ENCODE peak calls at places on chromosomes 11 and 22, in six cellular contexts. One of them, this sample, is unnamed.

GRCh38 chr11:3836903-3837302 is 3.9 kb downstream of the RHOG start:
- DNase-seq in endothelial cell of umbilical vein: no peak
- DNase-seq in cardiac fibroblast: no peak
- DNase-seq in neural progenitor cell: no peak
- DNase-seq in bronchial epithelial cell: no peak
- DNase-seq in neural crest cell: no peak
- DNase-seq in this sample: no peak

GRCh38 chr11:60765355-60765754 is 8.7 kb downstream of the MS4A15 start:
- DNase-seq in bronchial epithelial cell: no peak
- DNase-seq in cardiac fibroblast: no peak
- DNase-seq in endothelial cell of umbilical vein: no peak
- DNase-seq in neural crest cell: no peak
- DNase-seq in neural progenitor cell: no peak
- DNase-seq in this sample: no peak

GRCh38 chr22:28609921-28610320 is 69.7 kb downstream of the TTC28 start:
- DNase-seq in neural crest cell: no peak
- DNase-seq in neural progenitor cell: no peak
- DNase-seq in endothelial cell of umbilical vein: no peak
- DNase-seq in cardiac fibroblast: no peak
- DNase-seq in bronchial epithelial cell: no peak
- DNase-seq in this sample: no peak

GRCh38 chr11:29306527-29306926 is 710.3 kb downstream of the KCNA4 start:
- DNase-seq in bronchial epithelial cell: peak
- DNase-seq in neural crest cell: no peak
- DNase-seq in endothelial cell of umbilical vein: peak
- DNase-seq in neural progenitor cell: no peak
- DNase-seq in cardiac fibroblast: peak
- DNase-seq in this sample: no peak

GRCh38 chr11:33457948-33458347 is 200.8 kb downstream of the HIPK3 start:
- DNase-seq in cardiac fibroblast: no peak
- DNase-seq in endothelial cell of umbilical vein: no peak
- DNase-seq in bronchial epithelial cell: no peak
- DNase-seq in neural progenitor cell: no peak
- DNase-seq in neural crest cell: no peak
- DNase-seq in this sample: no peak

GRCh38 chr11:119702261-119702591 is 26.8 kb downstream of the NECTIN1 start:
- DNase-seq in cardiac fibroblast: no peak
- DNase-seq in bronchial epithelial cell: no peak
- DNase-seq in endothelial cell of umbilical vein: no peak
- DNase-seq in neural progenitor cell: no peak
- DNase-seq in neural crest cell: no peak
- DNase-seq in this sample: no peak

GRCh38 chr22:19578180-19579004 is 54.2 kb upstream of the CLDN5 start:
- DNase-seq in neural progenitor cell: no peak
- DNase-seq in neural crest cell: no peak
- DNase-seq in bronchial epithelial cell: no peak
- DNase-seq in endothelial cell of umbilical vein: no peak
- DNase-seq in cardiac fibroblast: no peak
- DNase-seq in this sample: no peak

GRCh38 chr11:4393209-4394196 is at the start of gene TRIM21:
- DNase-seq in neural progenitor cell: peak
- DNase-seq in cardiac fibroblast: peak
- DNase-seq in bronchial epithelial cell: peak
- DNase-seq in neural crest cell: peak
- DNase-seq in endothelial cell of umbilical vein: peak
- DNase-seq in this sample: no peak

GRCh38 chr11:23473782-23474181 is 613.5 kb upstream of the CCDC179 start:
- DNase-seq in bronchial epithelial cell: no peak
- DNase-seq in neural progenitor cell: no peak
- DNase-seq in neural crest cell: no peak
- DNase-seq in cardiac fibroblast: no peak
- DNase-seq in endothelial cell of umbilical vein: peak
- DNase-seq in this sample: no peak

GRCh38 chr11:28938091-28938490 is 829.9 kb downstream of the METTL15 start:
- DNase-seq in neural crest cell: no peak
- DNase-seq in bronchial epithelial cell: no peak
- DNase-seq in cardiac fibroblast: no peak
- DNase-seq in neural progenitor cell: no peak
- DNase-seq in endothelial cell of umbilical vein: no peak
- DNase-seq in this sample: no peak

GRCh38 chr11:78660451-78660850 is 85.8 kb upstream of the NARS2 start:
- DNase-seq in endothelial cell of umbilical vein: no peak
- DNase-seq in neural crest cell: no peak
- DNase-seq in bronchial epithelial cell: no peak
- DNase-seq in cardiac fibroblast: no peak
- DNase-seq in neural progenitor cell: no peak
- DNase-seq in this sample: no peak

GRCh38 chr11:66856496-66857233 is at the start of gene LRFN4:
- DNase-seq in endothelial cell of umbilical vein: no peak
- DNase-seq in neural progenitor cell: peak
- DNase-seq in cardiac fibroblast: no peak
- DNase-seq in neural crest cell: no peak
- DNase-seq in bronchial epithelial cell: peak
- DNase-seq in this sample: no peak

GRCh38 chr11:65204143-65204542 is 22.4 kb downstream of the CAPN1 start:
- DNase-seq in neural progenitor cell: no peak
- DNase-seq in endothelial cell of umbilical vein: no peak
- DNase-seq in neural crest cell: no peak
- DNase-seq in bronchial epithelial cell: no peak
- DNase-seq in cardiac fibroblast: no peak
- DNase-seq in this sample: peak

GRCh38 chr11:45332486-45332934 is 46.4 kb upstream of the SYT13 start:
- DNase-seq in endothelial cell of umbilical vein: no peak
- DNase-seq in neural progenitor cell: peak
- DNase-seq in bronchial epithelial cell: no peak
- DNase-seq in neural crest cell: peak
- DNase-seq in cardiac fibroblast: peak
- DNase-seq in this sample: no peak

GRCh38 chr11:62108017-62108750 is 15.6 kb upstream of the INCENP start:
- DNase-seq in neural progenitor cell: peak
- DNase-seq in bronchial epithelial cell: peak
- DNase-seq in cardiac fibroblast: peak
- DNase-seq in endothelial cell of umbilical vein: peak
- DNase-seq in neural crest cell: peak
- DNase-seq in this sample: no peak

GRCh38 chr22:21642584-21643448 is 714 bp downstream of the SDF2L1 start:
- DNase-seq in bronchial epithelial cell: peak
- DNase-seq in cardiac fibroblast: peak
- DNase-seq in neural crest cell: peak
- DNase-seq in endothelial cell of umbilical vein: peak
- DNase-seq in neural progenitor cell: peak
- DNase-seq in this sample: no peak

GRCh38 chr11:118998388-118998717 is 415 bp downstream of the CENATAC start:
- DNase-seq in neural progenitor cell: no peak
- DNase-seq in cardiac fibroblast: no peak
- DNase-seq in bronchial epithelial cell: peak
- DNase-seq in endothelial cell of umbilical vein: no peak
- DNase-seq in neural crest cell: no peak
- DNase-seq in this sample: no peak

GRCh38 chr11:12813371-12814225 is 139.4 kb downstream of the TEAD1 start:
- DNase-seq in cardiac fibroblast: peak
- DNase-seq in neural progenitor cell: no peak
- DNase-seq in neural crest cell: no peak
- DNase-seq in bronchial epithelial cell: peak
- DNase-seq in endothelial cell of umbilical vein: peak
- DNase-seq in this sample: no peak

GRCh38 chr11:126992804-126993111 is 7.8 kb downstream of the KIRREL3 start:
- DNase-seq in neural crest cell: no peak
- DNase-seq in cardiac fibroblast: peak
- DNase-seq in bronchial epithelial cell: no peak
- DNase-seq in endothelial cell of umbilical vein: no peak
- DNase-seq in neural progenitor cell: no peak
- DNase-seq in this sample: no peak

GRCh38 chr11:94398101-94398500 is 3.1 kb downstream of the GPR83 start:
- DNase-seq in cardiac fibroblast: no peak
- DNase-seq in endothelial cell of umbilical vein: no peak
- DNase-seq in neural crest cell: no peak
- DNase-seq in bronchial epithelial cell: no peak
- DNase-seq in neural progenitor cell: no peak
- DNase-seq in this sample: no peak

GRCh38 chr11:64766881-64767280 is 7.1 kb upstream of the PYGM start:
- DNase-seq in endothelial cell of umbilical vein: no peak
- DNase-seq in neural crest cell: no peak
- DNase-seq in bronchial epithelial cell: no peak
- DNase-seq in neural progenitor cell: no peak
- DNase-seq in cardiac fibroblast: no peak
- DNase-seq in this sample: no peak

GRCh38 chr22:39748877-39749276 is 144.7 kb downstream of the ENTHD1 start:
- DNase-seq in bronchial epithelial cell: peak
- DNase-seq in endothelial cell of umbilical vein: no peak
- DNase-seq in cardiac fibroblast: peak
- DNase-seq in neural progenitor cell: no peak
- DNase-seq in neural crest cell: no peak
- DNase-seq in this sample: no peak

GRCh38 chr11:8283510-8284272 is 20.0 kb upstream of the LMO1 start:
- DNase-seq in neural crest cell: peak
- DNase-seq in cardiac fibroblast: no peak
- DNase-seq in neural progenitor cell: peak
- DNase-seq in bronchial epithelial cell: no peak
- DNase-seq in endothelial cell of umbilical vein: no peak
- DNase-seq in this sample: peak

GRCh38 chr11:42631223-42631843 is 680.5 kb upstream of the API5 start:
- DNase-seq in cardiac fibroblast: peak
- DNase-seq in bronchial epithelial cell: peak
- DNase-seq in endothelial cell of umbilical vein: peak
- DNase-seq in neural crest cell: peak
- DNase-seq in neural progenitor cell: peak
- DNase-seq in this sample: no peak
- TF ChIP-seq CTCF in cardiac fibroblast: peak
- TF ChIP-seq CTCF in bronchial epithelial cell: no peak
- TF ChIP-seq CTCF in endothelial cell of umbilical vein: no peak
- TF ChIP-seq CTCF in neural crest cell: peak
- TF ChIP-seq CTCF in neural progenitor cell: peak
- TF ChIP-seq CTCF in this sample: peak

DNA sequence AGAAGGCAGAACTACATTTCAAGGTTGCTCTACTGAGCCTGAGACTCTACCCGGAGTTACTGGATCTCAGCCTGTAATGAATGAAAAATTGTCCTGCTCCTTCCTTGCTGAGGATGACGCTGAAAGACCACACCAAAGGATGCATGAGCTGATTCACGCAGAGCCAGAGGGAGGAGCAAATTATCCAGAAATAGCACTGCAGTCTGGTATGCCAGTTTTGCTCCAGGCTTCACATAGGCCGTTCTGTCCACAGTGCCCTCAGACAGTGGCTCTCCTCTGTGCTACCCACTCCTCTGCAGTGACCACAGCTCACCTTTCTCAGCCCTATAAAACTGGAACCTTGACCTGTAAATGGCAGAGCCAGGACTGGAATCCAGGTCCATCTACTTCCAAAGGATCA is 79.3 kb upstream of the GALNT18 start:
- DNase-seq in endothelial cell of umbilical vein: no peak
- DNase-seq in neural progenitor cell: no peak
- DNase-seq in bronchial epithelial cell: no peak
- DNase-seq in cardiac fibroblast: peak
- DNase-seq in neural crest cell: no peak
- DNase-seq in this sample: no peak
- TF ChIP-seq CTCF in endothelial cell of umbilical vein: no peak
- TF ChIP-seq CTCF in neural progenitor cell: no peak
- TF ChIP-seq CTCF in bronchial epithelial cell: no peak
- TF ChIP-seq CTCF in cardiac fibroblast: no peak
- TF ChIP-seq CTCF in neural crest cell: no peak
- TF ChIP-seq CTCF in this sample: no peak

DNA sequence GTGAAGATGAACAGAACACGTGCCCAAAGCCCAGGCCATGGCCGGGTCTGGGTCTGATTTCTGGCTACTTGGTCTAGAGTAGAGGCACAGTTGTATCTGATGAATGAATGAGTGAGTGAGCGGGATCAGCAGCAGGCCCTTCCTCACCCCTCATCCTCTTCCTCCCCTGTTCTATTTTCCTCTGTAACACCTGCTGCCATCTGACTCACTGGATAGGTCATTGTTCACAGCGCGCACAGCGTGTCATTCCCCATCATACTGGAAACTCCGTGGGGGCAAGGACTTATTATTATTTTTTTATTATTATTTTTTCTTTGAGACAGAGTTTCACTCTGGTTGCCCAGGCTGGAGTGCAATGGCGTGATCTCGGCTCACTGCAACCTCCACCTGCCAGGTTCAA is 13.9 kb downstream of the NCF4 start:
- DNase-seq in endothelial cell of umbilical vein: peak
- DNase-seq in bronchial epithelial cell: no peak
- DNase-seq in neural crest cell: no peak
- DNase-seq in neural progenitor cell: no peak
- DNase-seq in cardiac fibroblast: no peak
- DNase-seq in this sample: no peak
- TF ChIP-seq CTCF in endothelial cell of umbilical vein: no peak
- TF ChIP-seq CTCF in bronchial epithelial cell: no peak
- TF ChIP-seq CTCF in neural crest cell: no peak
- TF ChIP-seq CTCF in neural progenitor cell: no peak
- TF ChIP-seq CTCF in cardiac fibroblast: no peak
- TF ChIP-seq CTCF in this sample: no peak

GRCh38 chr11:113894421-113894996 is 10.1 kb upstream of the HTR3B start:
- DNase-seq in neural progenitor cell: no peak
- DNase-seq in neural crest cell: no peak
- DNase-seq in cardiac fibroblast: no peak
- DNase-seq in bronchial epithelial cell: no peak
- DNase-seq in endothelial cell of umbilical vein: no peak
- DNase-seq in this sample: no peak

GRCh38 chr11:113896156-113896879 is 8.3 kb upstream of the HTR3B start:
- DNase-seq in endothelial cell of umbilical vein: peak
- DNase-seq in neural progenitor cell: peak
- DNase-seq in neural crest cell: peak
- DNase-seq in bronchial epithelial cell: no peak
- DNase-seq in cardiac fibroblast: peak
- DNase-seq in this sample: no peak

GRCh38 chr11:113901141-113901540 is 3.5 kb upstream of the HTR3B start:
- DNase-seq in endothelial cell of umbilical vein: no peak
- DNase-seq in neural crest cell: no peak
- DNase-seq in cardiac fibroblast: no peak
- DNase-seq in bronchial epithelial cell: no peak
- DNase-seq in neural progenitor cell: no peak
- DNase-seq in this sample: no peak

GRCh38 chr11:113895367-113896155 is 9.0 kb upstream of the HTR3B start:
- DNase-seq in neural crest cell: no peak
- DNase-seq in endothelial cell of umbilical vein: no peak
- DNase-seq in cardiac fibroblast: no peak
- DNase-seq in bronchial epithelial cell: no peak
- DNase-seq in neural progenitor cell: peak
- DNase-seq in this sample: no peak
- TF ChIP-seq CTCF in neural crest cell: peak
- TF ChIP-seq CTCF in endothelial cell of umbilical vein: no peak
- TF ChIP-seq CTCF in cardiac fibroblast: no peak
- TF ChIP-seq CTCF in bronchial epithelial cell: no peak
- TF ChIP-seq CTCF in neural progenitor cell: no peak
- TF ChIP-seq CTCF in this sample: no peak

This sample was measured in type B pancreatic cell.